ENCODE peak calls at places on chromosomes 4 and X, in eight cellular contexts. C is GM13976; F is effector CD4-positive, alpha-beta T cell; L is ureter; U is RWPE1; M is GM20000; N is mesothelial cell of epicardium; A is DMS 273 treated with DMSO at 0.1 percent for 48 hours. Z is an unnamed sample.

GRCh38 chr4:140969296-140969695 is 164.0 kb downstream of the RNF150 start:
- DNase-seq in C (no peak), F (no peak), L (no peak), U (no peak), M (no peak), N (no peak), A (no peak), Z (no peak)

GRCh38 chr4:172858731-172859230 is 309.8 kb upstream of the GALNT7 start:
- DNase-seq in C (no peak), F (no peak), L (no peak), U (no peak), M (no peak), N (no peak), A (no peak), Z (no peak)

GRCh38 chrX:17632942-17633341 is 104.4 kb upstream of the SCML1 start:
- DNase-seq in C (no peak), F (no peak), L (no peak), U (peak), M (peak), N (no peak), A (no peak), Z (no peak)

GRCh38 chr4:109559625-109559982 is 442 bp upstream of the MCUB start:
- DNase-seq in C (peak), F (peak), L (peak), U (peak), M (peak), N (peak), A (no peak), Z (peak)

GRCh38 chrX:95678679-95679078 is 1006.0 kb upstream of the DIAPH2 start:
- DNase-seq in C (no peak), F (no peak), L (no peak), U (no peak), M (no peak), N (no peak), A (no peak), Z (no peak)

GRCh38 chrX:81377329-81377728 is 175.4 kb downstream of the SH3BGRL start:
- DNase-seq in C (peak), F (no peak), L (no peak), U (peak), M (peak), N (no peak), A (no peak), Z (no peak)

GRCh38 chr4:52640808-52641595 is 18.1 kb downstream of the USP46 start:
- DNase-seq in C (no peak), F (no peak), L (no peak), U (peak), M (no peak), N (no peak), A (no peak), Z (no peak)

GRCh38 chr4:169621754-169622481 is 1.5 kb downstream of the CLCN3 start:
- DNase-seq in C (no peak), F (peak), L (no peak), U (no peak), M (no peak), N (no peak), A (no peak), Z (peak)

GRCh38 chr4:41477200-41477910 is 60.6 kb upstream of the LIMCH1 start:
- DNase-seq in C (no peak), F (no peak), L (no peak), U (no peak), M (no peak), N (no peak), A (no peak), Z (no peak)

GRCh38 chr4:10974371-10974770 is 289.8 kb upstream of the CLNK start:
- DNase-seq in C (no peak), F (no peak), L (no peak), U (no peak), M (no peak), N (no peak), A (no peak), Z (no peak)

GRCh38 chr4:111464251-111465045 is 680.8 kb upstream of the FAM241A start:
- DNase-seq in C (no peak), F (no peak), L (no peak), U (no peak), M (no peak), N (no peak), A (no peak), Z (no peak)

GRCh38 chr4:39730067-39730466 is 32.1 kb downstream of the UBE2K start:
- DNase-seq in C (no peak), F (no peak), L (no peak), U (no peak), M (no peak), N (no peak), A (no peak), Z (no peak)

GRCh38 chr4:118888666-118889312 is at the start of gene SYNPO2:
- DNase-seq in C (peak), F (no peak), L (peak), U (peak), M (peak), N (peak), A (peak), Z (peak)

GRCh38 chr4:155759372-155760252 is 791 bp downstream of the GUCY1B1 start:
- DNase-seq in C (peak), F (no peak), L (peak), U (peak), M (peak), N (peak), A (no peak), Z (no peak)

GRCh38 chrX:41470706-41471105 is 23.6 kb downstream of the NYX start:
- DNase-seq in C (no peak), F (no peak), L (no peak), U (no peak), M (no peak), N (no peak), A (no peak), Z (no peak)

GRCh38 chr4:99832313-99832712 is 15.7 kb downstream of the DAPP1 start:
- DNase-seq in C (no peak), F (no peak), L (no peak), U (no peak), M (no peak), N (no peak), A (no peak), Z (no peak)

Z was measured in LoVo.